ENCODE peak calls at places on chromosomes 7 and 10, in six cellular contexts. E is uterus, M is psoas muscle, J is transverse colon, P is heart left ventricle, C is cardiac muscle cell. V is an unnamed sample. For H3K9me3, the result is how much of the 10 kb centered on the place peaks cover.

GRCh38 chr10:117720931-117721826 is 178.6 kb downstream of the EMX2 start:
- DNase-seq in E (no peak), M (no peak), J (no peak), P (no peak), C (peak), V (no peak)

GRCh38 chr7:45701701-45702460 is 127.7 kb downstream of the ADCY1 start:
- DNase-seq in E (no peak), M (no peak), J (no peak), P (no peak), C (no peak), V (no peak)

GRCh38 chr7:137919987-137920386 is 73.2 kb upstream of the DGKI start:
- DNase-seq in E (no peak), M (no peak), J (no peak), P (no peak), C (no peak), V (no peak)

GRCh38 chr10:104416851-104417250 is 63.2 kb downstream of the CFAP58 start:
- DNase-seq in E (no peak), M (no peak), J (no peak), P (no peak), C (no peak), V (no peak)

GRCh38 chr10:109941193-109941872 is 18.0 kb upstream of the XPNPEP1 start:
- DNase-seq in E (no peak), M (no peak), J (no peak), P (no peak), C (no peak), V (no peak)

GRCh38 chr7:85165263-85165662 is 21.6 kb downstream of the SEMA3D start:
- DNase-seq in E (no peak), M (no peak), J (no peak), P (no peak), C (no peak), V (no peak)

GRCh38 chr7:32070406-32071360 is at the start of gene PDE1C:
- DNase-seq in E (peak), M (no peak), J (no peak), P (peak), C (peak), V (no peak)

GRCh38 chr10:97822261-97822687 is 27.4 kb upstream of the GOLGA7B start:
- DNase-seq in E (no peak), M (peak), J (no peak), P (peak), C (no peak), V (no peak)

GRCh38 chr10:24318517-24318916 is 109.6 kb downstream of the KIAA1217 start:
- DNase-seq in E (no peak), M (no peak), J (no peak), P (no peak), C (no peak), V (no peak)

GRCh38 chr10:81021428-81022129 is 483.9 kb downstream of the SH2D4B start:
- DNase-seq in E (no peak), M (no peak), J (no peak), P (no peak), C (no peak), V (no peak)

GRCh38 chr10:72274213-72274729 is 547 bp downstream of the DDIT4 start:
- DNase-seq in E (no peak), M (no peak), J (no peak), P (no peak), C (peak), V (no peak)

GRCh38 chr10:94062611-94063010 is 68.9 kb downstream of the PLCE1 start:
- DNase-seq in E (no peak), M (no peak), J (no peak), P (no peak), C (no peak), V (no peak)

GRCh38 chr7:70016044-70016770 is 417.9 kb downstream of the AUTS2 start:
- DNase-seq in E (peak), M (no peak), J (no peak), P (no peak), C (no peak), V (no peak)

GRCh38 chr7:46480619-46481018 is 559.5 kb upstream of the IGFBP3 start:
- DNase-seq in E (no peak), M (no peak), J (no peak), P (no peak), C (no peak), V (no peak)

GRCh38 chr7:86904949-86905834 is 154.3 kb downstream of the ELAPOR2 start:
- DNase-seq in E (no peak), M (no peak), J (no peak), P (no peak), C (no peak), V (no peak)

GRCh38 chr10:13400196-13400965 is 52.3 kb upstream of the SEPHS1 start:
- DNase-seq in E (no peak), M (no peak), J (no peak), P (no peak), C (no peak), V (no peak)

GRCh38 chr10:89404082-89404481 is 10.3 kb upstream of the IFIT5 start:
- DNase-seq in E (no peak), M (no peak), J (no peak), P (no peak), C (no peak), V (no peak)

GRCh38 chr7:150629347-150629746 is 2.8 kb downstream of the GIMAP6 start:
- DNase-seq in E (no peak), M (no peak), J (no peak), P (peak), C (peak), V (no peak)

GRCh38 chr7:150633926-150634325 is 1.7 kb upstream of the GIMAP6 start:
- DNase-seq in E (no peak), M (no peak), J (no peak), P (no peak), C (no peak), V (no peak)

GRCh38 chr7:150627959-150628358 is 4.2 kb downstream of the GIMAP6 start:
- DNase-seq in E (no peak), M (no peak), J (no peak), P (no peak), C (no peak), V (no peak)

GRCh38 chr7:150631084-150631824 is 931 bp downstream of the GIMAP6 start:
- DNase-seq in E (no peak), M (peak), J (no peak), P (peak), C (no peak), V (no peak)

GRCh38 chr7:150631866-150632864 is at the start of gene GIMAP6:
- DNase-seq in E (no peak), M (no peak), J (peak), P (peak), C (no peak), V (no peak)
- H3K4me3 ChIP-seq in E (peak), M (peak), J (no peak), P (peak), C (no peak), V (no peak)

GRCh38 chr10:133446979-133447378 is 6.8 kb upstream of the SCART1 start:
- DNase-seq in E (no peak), M (no peak), J (no peak), P (no peak), C (no peak), V (no peak)
- H3K9me3 ChIP-seq in E (under half), M (under half), J (under half), P (under half), C (under half), V (under half)

GRCh38 chr7:7911756-7912155 is 56.8 kb upstream of the GLCCI1 start:
- DNase-seq in E (no peak), M (no peak), J (no peak), P (no peak), C (no peak), V (no peak)
- H3K27ac ChIP-seq in E (no peak), M (peak), J (no peak), P (no peak), C (no peak), V (peak)

GRCh38 chr10:101283762-101284161 is 54.5 kb upstream of the LBX1 start:
- DNase-seq in E (no peak), M (no peak), J (no peak), P (no peak), C (no peak), V (no peak)
- H3K4me3 ChIP-seq in E (no peak), M (peak), J (no peak), P (peak), C (no peak), V (no peak)

GRCh38 chr10:37857287-37858211 is at the start of gene ZNF248:
- DNase-seq in E (peak), M (peak), J (peak), P (peak), C (peak), V (peak)
- H3K9me3 ChIP-seq in E (under half), M (under half), J (under half), P (under half), C (under half), V (under half)

GRCh38 chr10:12129222-12130111 is at the start of gene SEC61A2:
- DNase-seq in E (peak), M (peak), J (peak), P (peak), C (peak), V (peak)
- H3K27ac ChIP-seq in E (peak), M (peak), J (peak), P (peak), C (peak), V (peak)

DNA sequence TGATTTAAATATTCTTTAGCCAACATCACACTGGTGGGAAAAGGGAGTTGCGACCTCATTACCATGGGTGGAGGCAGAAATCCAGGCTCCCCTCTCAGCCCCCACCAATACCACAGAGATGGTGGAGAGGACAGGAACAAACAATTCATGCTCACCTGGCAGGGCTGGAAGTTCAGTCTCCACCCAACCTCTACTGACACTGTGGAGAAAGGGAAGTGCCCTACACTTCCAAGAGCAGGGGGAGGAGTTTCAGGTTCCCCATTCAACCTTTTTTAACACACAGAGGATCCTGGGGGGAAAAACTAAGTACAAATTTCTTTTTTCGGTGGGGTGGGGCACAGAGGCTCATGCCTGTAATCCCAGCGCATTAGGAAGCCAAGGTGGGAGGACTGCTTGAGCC is 210.1 kb upstream of the KCTD7 start:
- DNase-seq in E (no peak), M (no peak), J (no peak), P (no peak), C (no peak), V (no peak)
- H3K4me3 ChIP-seq in E (no peak), M (no peak), J (no peak), P (no peak), C (no peak), V (no peak)

DNA sequence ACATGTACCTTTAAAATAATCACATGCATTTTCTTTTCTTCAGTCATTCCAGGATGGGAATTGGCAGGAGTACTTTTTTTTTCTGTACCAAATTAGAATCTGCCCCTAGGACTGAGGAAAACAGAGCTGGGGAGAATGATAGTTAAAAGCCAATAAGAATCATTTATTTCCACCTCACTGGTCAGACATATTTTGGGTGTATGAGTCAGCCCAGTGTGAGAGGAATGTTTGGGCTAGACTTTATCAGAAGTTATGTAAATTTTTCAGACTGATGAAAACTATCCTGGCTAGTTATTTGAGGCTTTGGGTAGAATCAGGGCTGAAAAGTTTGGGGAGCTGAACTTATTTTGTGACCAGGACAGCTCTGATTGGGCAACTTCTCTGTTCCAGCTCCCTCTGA is 303.1 kb upstream of the NPSR1 start:
- DNase-seq in E (no peak), M (no peak), J (no peak), P (no peak), C (no peak), V (no peak)
- H3K9me3 ChIP-seq in E (under half), M (under half), J (under half), P (under half), C (under half), V (under half)